ENCODE peak calls at places on chromosomes 3 and 15, in five cellular contexts. One of them, this sample, is unnamed.

GRCh38 chr15:43794269-43795037 is 2.3 kb downstream of the SERF2 start:
- DNase-seq in RKO: no peak
- DNase-seq in IMR-90: peak
- DNase-seq in glutamatergic neuron: no peak
- DNase-seq in RWPE1: no peak
- DNase-seq in this sample: no peak

GRCh38 chr3:43105224-43105596 is 669 bp downstream of the POMGNT2 start:
- DNase-seq in RKO: no peak
- DNase-seq in IMR-90: no peak
- DNase-seq in glutamatergic neuron: no peak
- DNase-seq in RWPE1: no peak
- DNase-seq in this sample: no peak

GRCh38 chr3:72223116-72223515 is 438.2 kb upstream of the PROK2 start:
- DNase-seq in RKO: no peak
- DNase-seq in IMR-90: no peak
- DNase-seq in glutamatergic neuron: no peak
- DNase-seq in RWPE1: no peak
- DNase-seq in this sample: no peak

GRCh38 chr15:36598529-36599177 is 19.2 kb downstream of the CDIN1 start:
- DNase-seq in RKO: no peak
- DNase-seq in IMR-90: peak
- DNase-seq in glutamatergic neuron: no peak
- DNase-seq in RWPE1: no peak
- DNase-seq in this sample: peak

GRCh38 chr3:149813367-149814281 is 609 bp downstream of the RNF13 start:
- DNase-seq in RKO: peak
- DNase-seq in IMR-90: peak
- DNase-seq in glutamatergic neuron: no peak
- DNase-seq in RWPE1: peak
- DNase-seq in this sample: peak

GRCh38 chr3:24566927-24567326 is 72.3 kb upstream of the THRB start:
- DNase-seq in RKO: no peak
- DNase-seq in IMR-90: no peak
- DNase-seq in glutamatergic neuron: no peak
- DNase-seq in RWPE1: no peak
- DNase-seq in this sample: no peak

GRCh38 chr15:69303337-69304175 is 4.8 kb downstream of the PAQR5 start:
- DNase-seq in RKO: peak
- DNase-seq in IMR-90: peak
- DNase-seq in glutamatergic neuron: no peak
- DNase-seq in RWPE1: no peak
- DNase-seq in this sample: no peak

GRCh38 chr3:125437631-125438435 is 62.7 kb upstream of the ZNF148 start:
- DNase-seq in RKO: peak
- DNase-seq in IMR-90: peak
- DNase-seq in glutamatergic neuron: peak
- DNase-seq in RWPE1: peak
- DNase-seq in this sample: peak

GRCh38 chr15:26037369-26037768 is 174.2 kb upstream of the ATP10A start:
- DNase-seq in RKO: no peak
- DNase-seq in IMR-90: no peak
- DNase-seq in glutamatergic neuron: no peak
- DNase-seq in RWPE1: no peak
- DNase-seq in this sample: no peak

GRCh38 chr15:67164811-67165652 is 89.4 kb downstream of the AAGAB start:
- DNase-seq in RKO: no peak
- DNase-seq in IMR-90: peak
- DNase-seq in glutamatergic neuron: no peak
- DNase-seq in RWPE1: no peak
- DNase-seq in this sample: no peak